ENCODE peak calls at places on chromosomes 1 and 21, in ten cellular contexts. One of them, this sample, is unnamed.

GRCh38 chr1:173603056-173603591 is at the start of gene SLC9C2:
- DNase-seq in T-helper 9 cell: no peak
- DNase-seq in T-cell: no peak
- DNase-seq in BE2C: no peak
- DNase-seq in neural progenitor cell: no peak
- DNase-seq in lower leg skin: no peak
- DNase-seq in HS-27A: no peak
- DNase-seq in non-pigmented ciliary epithelial cell: peak
- DNase-seq in glutamatergic neuron: no peak
- DNase-seq in stimulated activated CD8-positive, alpha-beta memory T cell treated with anti-CD3 and anti-CD28 coated beads, Interleukin-2, amount 100 ng/mL, for 48 hours: no peak
- DNase-seq in this sample: no peak

GRCh38 chr1:174040387-174040786 is 18.2 kb upstream of the RC3H1 start:
- DNase-seq in T-helper 9 cell: no peak
- DNase-seq in T-cell: no peak
- DNase-seq in BE2C: peak
- DNase-seq in neural progenitor cell: no peak
- DNase-seq in lower leg skin: no peak
- DNase-seq in HS-27A: peak
- DNase-seq in non-pigmented ciliary epithelial cell: peak
- DNase-seq in glutamatergic neuron: no peak
- DNase-seq in stimulated activated CD8-positive, alpha-beta memory T cell treated with anti-CD3 and anti-CD28 coated beads, Interleukin-2, amount 100 ng/mL, for 48 hours: no peak
- DNase-seq in this sample: no peak

GRCh38 chr1:156874572-156874971 is 13.9 kb downstream of the NTRK1 start:
- DNase-seq in T-helper 9 cell: no peak
- DNase-seq in T-cell: no peak
- DNase-seq in BE2C: peak
- DNase-seq in neural progenitor cell: no peak
- DNase-seq in lower leg skin: no peak
- DNase-seq in HS-27A: no peak
- DNase-seq in non-pigmented ciliary epithelial cell: no peak
- DNase-seq in glutamatergic neuron: peak
- DNase-seq in stimulated activated CD8-positive, alpha-beta memory T cell treated with anti-CD3 and anti-CD28 coated beads, Interleukin-2, amount 100 ng/mL, for 48 hours: no peak
- DNase-seq in this sample: no peak

GRCh38 chr1:34779526-34779925 is 1.5 kb upstream of the GJB3 start:
- DNase-seq in T-helper 9 cell: no peak
- DNase-seq in T-cell: no peak
- DNase-seq in BE2C: no peak
- DNase-seq in neural progenitor cell: no peak
- DNase-seq in lower leg skin: no peak
- DNase-seq in HS-27A: no peak
- DNase-seq in non-pigmented ciliary epithelial cell: no peak
- DNase-seq in glutamatergic neuron: no peak
- DNase-seq in stimulated activated CD8-positive, alpha-beta memory T cell treated with anti-CD3 and anti-CD28 coated beads, Interleukin-2, amount 100 ng/mL, for 48 hours: no peak
- DNase-seq in this sample: no peak

GRCh38 chr1:29120367-29120766 is 3.3 kb downstream of the TMEM200B start:
- DNase-seq in T-helper 9 cell: no peak
- DNase-seq in T-cell: no peak
- DNase-seq in BE2C: no peak
- DNase-seq in neural progenitor cell: no peak
- DNase-seq in lower leg skin: no peak
- DNase-seq in HS-27A: no peak
- DNase-seq in non-pigmented ciliary epithelial cell: no peak
- DNase-seq in glutamatergic neuron: no peak
- DNase-seq in stimulated activated CD8-positive, alpha-beta memory T cell treated with anti-CD3 and anti-CD28 coated beads, Interleukin-2, amount 100 ng/mL, for 48 hours: no peak
- DNase-seq in this sample: no peak

GRCh38 chr1:87155648-87156047 is 173.0 kb upstream of the LMO4 start:
- DNase-seq in T-helper 9 cell: no peak
- DNase-seq in T-cell: no peak
- DNase-seq in BE2C: peak
- DNase-seq in neural progenitor cell: no peak
- DNase-seq in lower leg skin: no peak
- DNase-seq in HS-27A: no peak
- DNase-seq in non-pigmented ciliary epithelial cell: no peak
- DNase-seq in glutamatergic neuron: no peak
- DNase-seq in stimulated activated CD8-positive, alpha-beta memory T cell treated with anti-CD3 and anti-CD28 coated beads, Interleukin-2, amount 100 ng/mL, for 48 hours: no peak
- DNase-seq in this sample: no peak

GRCh38 chr1:53616511-53616910 is 122.5 kb downstream of the GLIS1 start:
- DNase-seq in T-helper 9 cell: no peak
- DNase-seq in T-cell: no peak
- DNase-seq in BE2C: no peak
- DNase-seq in neural progenitor cell: no peak
- DNase-seq in lower leg skin: no peak
- DNase-seq in HS-27A: no peak
- DNase-seq in non-pigmented ciliary epithelial cell: no peak
- DNase-seq in glutamatergic neuron: no peak
- DNase-seq in stimulated activated CD8-positive, alpha-beta memory T cell treated with anti-CD3 and anti-CD28 coated beads, Interleukin-2, amount 100 ng/mL, for 48 hours: no peak
- DNase-seq in this sample: no peak

GRCh38 chr1:56585985-56586384 is 6.6 kb upstream of the PLPP3 start:
- DNase-seq in T-helper 9 cell: no peak
- DNase-seq in T-cell: no peak
- DNase-seq in BE2C: no peak
- DNase-seq in neural progenitor cell: no peak
- DNase-seq in lower leg skin: no peak
- DNase-seq in HS-27A: no peak
- DNase-seq in non-pigmented ciliary epithelial cell: no peak
- DNase-seq in glutamatergic neuron: no peak
- DNase-seq in stimulated activated CD8-positive, alpha-beta memory T cell treated with anti-CD3 and anti-CD28 coated beads, Interleukin-2, amount 100 ng/mL, for 48 hours: no peak
- DNase-seq in this sample: no peak

GRCh38 chr21:40331182-40331581 is 463.9 kb downstream of the PCP4 start:
- DNase-seq in T-helper 9 cell: no peak
- DNase-seq in T-cell: no peak
- DNase-seq in BE2C: no peak
- DNase-seq in neural progenitor cell: no peak
- DNase-seq in lower leg skin: no peak
- DNase-seq in HS-27A: no peak
- DNase-seq in non-pigmented ciliary epithelial cell: no peak
- DNase-seq in glutamatergic neuron: no peak
- DNase-seq in stimulated activated CD8-positive, alpha-beta memory T cell treated with anti-CD3 and anti-CD28 coated beads, Interleukin-2, amount 100 ng/mL, for 48 hours: no peak
- DNase-seq in this sample: no peak

GRCh38 chr1:165415068-165415467 is 29.9 kb downstream of the RXRG start:
- DNase-seq in T-helper 9 cell: no peak
- DNase-seq in T-cell: no peak
- DNase-seq in BE2C: no peak
- DNase-seq in neural progenitor cell: no peak
- DNase-seq in lower leg skin: no peak
- DNase-seq in HS-27A: no peak
- DNase-seq in non-pigmented ciliary epithelial cell: no peak
- DNase-seq in glutamatergic neuron: no peak
- DNase-seq in stimulated activated CD8-positive, alpha-beta memory T cell treated with anti-CD3 and anti-CD28 coated beads, Interleukin-2, amount 100 ng/mL, for 48 hours: no peak
- DNase-seq in this sample: no peak

GRCh38 chr1:2242814-2243725 is 15.0 kb downstream of the SKI start:
- DNase-seq in T-helper 9 cell: no peak
- DNase-seq in T-cell: no peak
- DNase-seq in BE2C: no peak
- DNase-seq in neural progenitor cell: no peak
- DNase-seq in lower leg skin: no peak
- DNase-seq in HS-27A: no peak
- DNase-seq in non-pigmented ciliary epithelial cell: no peak
- DNase-seq in glutamatergic neuron: no peak
- DNase-seq in stimulated activated CD8-positive, alpha-beta memory T cell treated with anti-CD3 and anti-CD28 coated beads, Interleukin-2, amount 100 ng/mL, for 48 hours: no peak
- DNase-seq in this sample: no peak

GRCh38 chr1:55468438-55468837 is 253.3 kb upstream of the USP24 start:
- DNase-seq in T-helper 9 cell: no peak
- DNase-seq in T-cell: no peak
- DNase-seq in BE2C: no peak
- DNase-seq in neural progenitor cell: no peak
- DNase-seq in lower leg skin: no peak
- DNase-seq in HS-27A: no peak
- DNase-seq in non-pigmented ciliary epithelial cell: no peak
- DNase-seq in glutamatergic neuron: no peak
- DNase-seq in stimulated activated CD8-positive, alpha-beta memory T cell treated with anti-CD3 and anti-CD28 coated beads, Interleukin-2, amount 100 ng/mL, for 48 hours: no peak
- DNase-seq in this sample: no peak

GRCh38 chr21:38434913-38435533 is 63.3 kb downstream of the ERG start:
- DNase-seq in T-helper 9 cell: no peak
- DNase-seq in T-cell: no peak
- DNase-seq in BE2C: no peak
- DNase-seq in neural progenitor cell: no peak
- DNase-seq in lower leg skin: no peak
- DNase-seq in HS-27A: no peak
- DNase-seq in non-pigmented ciliary epithelial cell: no peak
- DNase-seq in glutamatergic neuron: no peak
- DNase-seq in stimulated activated CD8-positive, alpha-beta memory T cell treated with anti-CD3 and anti-CD28 coated beads, Interleukin-2, amount 100 ng/mL, for 48 hours: no peak
- DNase-seq in this sample: no peak

GRCh38 chr1:92291372-92291999 is 7.3 kb downstream of the GLMN start:
- DNase-seq in T-helper 9 cell: no peak
- DNase-seq in T-cell: no peak
- DNase-seq in BE2C: no peak
- DNase-seq in neural progenitor cell: peak
- DNase-seq in lower leg skin: peak
- DNase-seq in HS-27A: no peak
- DNase-seq in non-pigmented ciliary epithelial cell: peak
- DNase-seq in glutamatergic neuron: no peak
- DNase-seq in stimulated activated CD8-positive, alpha-beta memory T cell treated with anti-CD3 and anti-CD28 coated beads, Interleukin-2, amount 100 ng/mL, for 48 hours: no peak
- DNase-seq in this sample: no peak

GRCh38 chr1:44144962-44145756 is 3.7 kb upstream of the KLF18 start:
- DNase-seq in T-helper 9 cell: no peak
- DNase-seq in T-cell: no peak
- DNase-seq in BE2C: no peak
- DNase-seq in neural progenitor cell: no peak
- DNase-seq in lower leg skin: no peak
- DNase-seq in HS-27A: no peak
- DNase-seq in non-pigmented ciliary epithelial cell: no peak
- DNase-seq in glutamatergic neuron: no peak
- DNase-seq in stimulated activated CD8-positive, alpha-beta memory T cell treated with anti-CD3 and anti-CD28 coated beads, Interleukin-2, amount 100 ng/mL, for 48 hours: no peak
- DNase-seq in this sample: no peak

GRCh38 chr1:24874611-24875225 is 55.4 kb downstream of the RUNX3 start:
- DNase-seq in T-helper 9 cell: no peak
- DNase-seq in T-cell: no peak
- DNase-seq in BE2C: no peak
- DNase-seq in neural progenitor cell: peak
- DNase-seq in lower leg skin: no peak
- DNase-seq in HS-27A: no peak
- DNase-seq in non-pigmented ciliary epithelial cell: no peak
- DNase-seq in glutamatergic neuron: no peak
- DNase-seq in stimulated activated CD8-positive, alpha-beta memory T cell treated with anti-CD3 and anti-CD28 coated beads, Interleukin-2, amount 100 ng/mL, for 48 hours: no peak
- DNase-seq in this sample: no peak

GRCh38 chr1:67970088-67970487 is 80.3 kb downstream of the DIRAS3 start:
- DNase-seq in T-helper 9 cell: no peak
- DNase-seq in T-cell: no peak
- DNase-seq in BE2C: no peak
- DNase-seq in neural progenitor cell: no peak
- DNase-seq in lower leg skin: no peak
- DNase-seq in HS-27A: peak
- DNase-seq in non-pigmented ciliary epithelial cell: peak
- DNase-seq in glutamatergic neuron: no peak
- DNase-seq in stimulated activated CD8-positive, alpha-beta memory T cell treated with anti-CD3 and anti-CD28 coated beads, Interleukin-2, amount 100 ng/mL, for 48 hours: no peak
- DNase-seq in this sample: no peak

GRCh38 chr1:33616780-33617179 is 144.3 kb downstream of the ZSCAN20 start:
- DNase-seq in T-helper 9 cell: no peak
- DNase-seq in T-cell: no peak
- DNase-seq in BE2C: no peak
- DNase-seq in neural progenitor cell: no peak
- DNase-seq in lower leg skin: no peak
- DNase-seq in HS-27A: no peak
- DNase-seq in non-pigmented ciliary epithelial cell: no peak
- DNase-seq in glutamatergic neuron: no peak
- DNase-seq in stimulated activated CD8-positive, alpha-beta memory T cell treated with anti-CD3 and anti-CD28 coated beads, Interleukin-2, amount 100 ng/mL, for 48 hours: no peak
- DNase-seq in this sample: no peak

GRCh38 chr1:185421485-185422100 is 104.5 kb upstream of the IVNS1ABP start:
- DNase-seq in T-helper 9 cell: no peak
- DNase-seq in T-cell: no peak
- DNase-seq in BE2C: no peak
- DNase-seq in neural progenitor cell: no peak
- DNase-seq in lower leg skin: no peak
- DNase-seq in HS-27A: no peak
- DNase-seq in non-pigmented ciliary epithelial cell: no peak
- DNase-seq in glutamatergic neuron: no peak
- DNase-seq in stimulated activated CD8-positive, alpha-beta memory T cell treated with anti-CD3 and anti-CD28 coated beads, Interleukin-2, amount 100 ng/mL, for 48 hours: no peak
- DNase-seq in this sample: no peak

GRCh38 chr1:30933874-30934252 is 25.3 kb upstream of the SDC3 start:
- DNase-seq in T-helper 9 cell: no peak
- DNase-seq in T-cell: no peak
- DNase-seq in BE2C: no peak
- DNase-seq in neural progenitor cell: no peak
- DNase-seq in lower leg skin: no peak
- DNase-seq in HS-27A: no peak
- DNase-seq in non-pigmented ciliary epithelial cell: no peak
- DNase-seq in glutamatergic neuron: no peak
- DNase-seq in stimulated activated CD8-positive, alpha-beta memory T cell treated with anti-CD3 and anti-CD28 coated beads, Interleukin-2, amount 100 ng/mL, for 48 hours: no peak
- DNase-seq in this sample: no peak

GRCh38 chr21:33825898-33826297 is 89.7 kb downstream of the ATP5PO start:
- DNase-seq in T-helper 9 cell: no peak
- DNase-seq in T-cell: no peak
- DNase-seq in BE2C: no peak
- DNase-seq in neural progenitor cell: no peak
- DNase-seq in lower leg skin: no peak
- DNase-seq in HS-27A: no peak
- DNase-seq in non-pigmented ciliary epithelial cell: peak
- DNase-seq in glutamatergic neuron: no peak
- DNase-seq in stimulated activated CD8-positive, alpha-beta memory T cell treated with anti-CD3 and anti-CD28 coated beads, Interleukin-2, amount 100 ng/mL, for 48 hours: no peak
- DNase-seq in this sample: no peak

GRCh38 chr1:114453361-114453784 is 57.6 kb downstream of the TRIM33 start:
- DNase-seq in T-helper 9 cell: no peak
- DNase-seq in T-cell: no peak
- DNase-seq in BE2C: no peak
- DNase-seq in neural progenitor cell: no peak
- DNase-seq in lower leg skin: no peak
- DNase-seq in HS-27A: no peak
- DNase-seq in non-pigmented ciliary epithelial cell: no peak
- DNase-seq in glutamatergic neuron: no peak
- DNase-seq in stimulated activated CD8-positive, alpha-beta memory T cell treated with anti-CD3 and anti-CD28 coated beads, Interleukin-2, amount 100 ng/mL, for 48 hours: no peak
- DNase-seq in this sample: no peak

GRCh38 chr1:93502561-93502960 is 54.6 kb downstream of the FNBP1L start:
- DNase-seq in T-helper 9 cell: no peak
- DNase-seq in T-cell: no peak
- DNase-seq in BE2C: no peak
- DNase-seq in neural progenitor cell: no peak
- DNase-seq in lower leg skin: no peak
- DNase-seq in HS-27A: no peak
- DNase-seq in non-pigmented ciliary epithelial cell: no peak
- DNase-seq in glutamatergic neuron: no peak
- DNase-seq in stimulated activated CD8-positive, alpha-beta memory T cell treated with anti-CD3 and anti-CD28 coated beads, Interleukin-2, amount 100 ng/mL, for 48 hours: no peak
- DNase-seq in this sample: no peak

GRCh38 chr1:30039354-30040080 is 683.9 kb downstream of the MATN1 start:
- DNase-seq in T-helper 9 cell: no peak
- DNase-seq in T-cell: no peak
- DNase-seq in BE2C: no peak
- DNase-seq in neural progenitor cell: no peak
- DNase-seq in lower leg skin: no peak
- DNase-seq in HS-27A: no peak
- DNase-seq in non-pigmented ciliary epithelial cell: no peak
- DNase-seq in glutamatergic neuron: no peak
- DNase-seq in stimulated activated CD8-positive, alpha-beta memory T cell treated with anti-CD3 and anti-CD28 coated beads, Interleukin-2, amount 100 ng/mL, for 48 hours: no peak
- DNase-seq in this sample: no peak

GRCh38 chr1:205590777-205591513 is 40.9 kb downstream of the ELK4 start:
- DNase-seq in T-helper 9 cell: no peak
- DNase-seq in T-cell: no peak
- DNase-seq in BE2C: no peak
- DNase-seq in neural progenitor cell: no peak
- DNase-seq in lower leg skin: no peak
- DNase-seq in HS-27A: no peak
- DNase-seq in non-pigmented ciliary epithelial cell: no peak
- DNase-seq in glutamatergic neuron: no peak
- DNase-seq in stimulated activated CD8-positive, alpha-beta memory T cell treated with anti-CD3 and anti-CD28 coated beads, Interleukin-2, amount 100 ng/mL, for 48 hours: no peak
- DNase-seq in this sample: no peak

GRCh38 chr1:44296794-44297193 is 58.3 kb downstream of the ERI3 start:
- DNase-seq in T-helper 9 cell: no peak
- DNase-seq in T-cell: no peak
- DNase-seq in BE2C: no peak
- DNase-seq in neural progenitor cell: no peak
- DNase-seq in lower leg skin: no peak
- DNase-seq in HS-27A: no peak
- DNase-seq in non-pigmented ciliary epithelial cell: no peak
- DNase-seq in glutamatergic neuron: no peak
- DNase-seq in stimulated activated CD8-positive, alpha-beta memory T cell treated with anti-CD3 and anti-CD28 coated beads, Interleukin-2, amount 100 ng/mL, for 48 hours: no peak
- DNase-seq in this sample: no peak

GRCh38 chr1:186250529-186250928 is 124.5 kb downstream of the TPR start:
- DNase-seq in T-helper 9 cell: no peak
- DNase-seq in T-cell: no peak
- DNase-seq in BE2C: no peak
- DNase-seq in neural progenitor cell: no peak
- DNase-seq in lower leg skin: no peak
- DNase-seq in HS-27A: no peak
- DNase-seq in non-pigmented ciliary epithelial cell: no peak
- DNase-seq in glutamatergic neuron: no peak
- DNase-seq in stimulated activated CD8-positive, alpha-beta memory T cell treated with anti-CD3 and anti-CD28 coated beads, Interleukin-2, amount 100 ng/mL, for 48 hours: no peak
- DNase-seq in this sample: no peak

GRCh38 chr1:229664133-229664689 is 38.2 kb downstream of the URB2 start:
- DNase-seq in T-helper 9 cell: peak
- DNase-seq in T-cell: peak
- DNase-seq in BE2C: peak
- DNase-seq in neural progenitor cell: no peak
- DNase-seq in lower leg skin: no peak
- DNase-seq in HS-27A: no peak
- DNase-seq in non-pigmented ciliary epithelial cell: peak
- DNase-seq in glutamatergic neuron: no peak
- DNase-seq in stimulated activated CD8-positive, alpha-beta memory T cell treated with anti-CD3 and anti-CD28 coated beads, Interleukin-2, amount 100 ng/mL, for 48 hours: peak
- DNase-seq in this sample: no peak

This sample was measured in GM12892.